ENCODE peak calls at places on chromosomes 2 and 18, in four cellular contexts. One of them, this sample, is unnamed.
A peak's percentile ranks its signal among the peaks of the same experiment; 100 is the strongest.

GRCh38 chr2:207251573-207252192 is 85.9 kb upstream of the KLF7 start:
- DNase-seq in fibroblast of lung: no peak
- DNase-seq in neuronal stem cell: no peak
- DNase-seq in colonic mucosa: no peak
- DNase-seq in this sample: no peak

GRCh38 chr2:70603066-70603465 is 49.4 kb upstream of the TGFA start:
- DNase-seq in fibroblast of lung: no peak
- DNase-seq in neuronal stem cell: no peak
- DNase-seq in colonic mucosa: no peak
- DNase-seq in this sample: no peak

GRCh38 chr2:126513033-126513432 is 142.9 kb upstream of the GYPC start:
- DNase-seq in fibroblast of lung: no peak
- DNase-seq in neuronal stem cell: no peak
- DNase-seq in colonic mucosa: no peak
- DNase-seq in this sample: no peak

GRCh38 chr2:84833481-84834150 is 47.3 kb downstream of the TRABD2A start:
- DNase-seq in fibroblast of lung: no peak
- DNase-seq in neuronal stem cell: no peak
- DNase-seq in colonic mucosa: no peak
- DNase-seq in this sample: no peak

GRCh38 chr2:636151-636621 is 41.0 kb downstream of the TMEM18 start:
- DNase-seq in fibroblast of lung: no peak
- DNase-seq in neuronal stem cell: no peak
- DNase-seq in colonic mucosa: no peak
- DNase-seq in this sample: no peak

GRCh38 chr2:173037245-173038106 is 38.2 kb upstream of the MAP3K20 start:
- DNase-seq in fibroblast of lung: peak; percentile 36
- DNase-seq in neuronal stem cell: no peak
- DNase-seq in colonic mucosa: peak; percentile 57
- DNase-seq in this sample: no peak

GRCh38 chr2:160073284-160073888 is 11.0 kb upstream of the PLA2R1 start:
- DNase-seq in fibroblast of lung: no peak
- DNase-seq in neuronal stem cell: no peak
- DNase-seq in colonic mucosa: no peak
- DNase-seq in this sample: no peak

GRCh38 chr2:7111626-7112025 is 194.4 kb downstream of the RNF144A start:
- DNase-seq in fibroblast of lung: no peak
- DNase-seq in neuronal stem cell: no peak
- DNase-seq in colonic mucosa: no peak
- DNase-seq in this sample: no peak

GRCh38 chr2:160356485-160356884 is 137.1 kb downstream of the RBMS1 start:
- DNase-seq in fibroblast of lung: no peak
- DNase-seq in neuronal stem cell: no peak
- DNase-seq in colonic mucosa: no peak
- DNase-seq in this sample: no peak

GRCh38 chr2:9215680-9216079 is 9.1 kb downstream of the ASAP2 start:
- DNase-seq in fibroblast of lung: no peak
- DNase-seq in neuronal stem cell: no peak
- DNase-seq in colonic mucosa: no peak
- DNase-seq in this sample: no peak

GRCh38 chr2:177242136-177242987 is 22.2 kb downstream of the NFE2L2 start:
- DNase-seq in fibroblast of lung: peak; percentile 97
- DNase-seq in neuronal stem cell: no peak
- DNase-seq in colonic mucosa: no peak
- DNase-seq in this sample: no peak
- H3K4me3 ChIP-seq in fibroblast of lung: peak overlapping the region; percentile 27
- H3K4me3 ChIP-seq in neuronal stem cell: no peak overlapping the region
- H3K4me3 ChIP-seq in colonic mucosa: no peak overlapping the region
- H3K4me3 ChIP-seq in this sample: peak overlapping the region; percentile 19

GRCh38 chr18:50338122-50338521 is 36.7 kb upstream of the SKA1 start:
- DNase-seq in fibroblast of lung: no peak
- DNase-seq in neuronal stem cell: no peak
- DNase-seq in colonic mucosa: no peak
- DNase-seq in this sample: no peak
- H3K9ac ChIP-seq in fibroblast of lung: no peak overlapping the region
- H3K9ac ChIP-seq in neuronal stem cell: no peak overlapping the region
- H3K9ac ChIP-seq in colonic mucosa: no peak overlapping the region
- H3K9ac ChIP-seq in this sample: no peak overlapping the region

GRCh38 chr2:16318051-16318450 is 347.6 kb downstream of the CYRIA start:
- DNase-seq in fibroblast of lung: no peak
- DNase-seq in neuronal stem cell: no peak
- DNase-seq in colonic mucosa: no peak
- DNase-seq in this sample: no peak
- H3K4me1 ChIP-seq in fibroblast of lung: no peaks in the 10 kb centered on the region
- H3K4me1 ChIP-seq in neuronal stem cell: peaks cover 29% of the 10 kb centered on the region
- H3K4me1 ChIP-seq in colonic mucosa: no peaks in the 10 kb centered on the region
- H3K4me1 ChIP-seq in this sample: no peaks in the 10 kb centered on the region

GRCh38 chr18:2882201-2882600 is 35.4 kb downstream of the EMILIN2 start:
- DNase-seq in fibroblast of lung: no peak
- DNase-seq in neuronal stem cell: no peak
- DNase-seq in colonic mucosa: no peak
- DNase-seq in this sample: no peak

GRCh38 chr18:2883137-2883671 is 36.4 kb downstream of the EMILIN2 start:
- DNase-seq in fibroblast of lung: no peak
- DNase-seq in neuronal stem cell: no peak
- DNase-seq in colonic mucosa: no peak
- DNase-seq in this sample: no peak

GRCh38 chr18:2881088-2881487 is 34.3 kb downstream of the EMILIN2 start:
- DNase-seq in fibroblast of lung: peak; percentile 46
- DNase-seq in neuronal stem cell: no peak
- DNase-seq in colonic mucosa: no peak
- DNase-seq in this sample: no peak

GRCh38 chr18:2880473-2880872 is 33.7 kb downstream of the EMILIN2 start:
- DNase-seq in fibroblast of lung: no peak
- DNase-seq in neuronal stem cell: no peak
- DNase-seq in colonic mucosa: no peak
- DNase-seq in this sample: no peak

DNA sequence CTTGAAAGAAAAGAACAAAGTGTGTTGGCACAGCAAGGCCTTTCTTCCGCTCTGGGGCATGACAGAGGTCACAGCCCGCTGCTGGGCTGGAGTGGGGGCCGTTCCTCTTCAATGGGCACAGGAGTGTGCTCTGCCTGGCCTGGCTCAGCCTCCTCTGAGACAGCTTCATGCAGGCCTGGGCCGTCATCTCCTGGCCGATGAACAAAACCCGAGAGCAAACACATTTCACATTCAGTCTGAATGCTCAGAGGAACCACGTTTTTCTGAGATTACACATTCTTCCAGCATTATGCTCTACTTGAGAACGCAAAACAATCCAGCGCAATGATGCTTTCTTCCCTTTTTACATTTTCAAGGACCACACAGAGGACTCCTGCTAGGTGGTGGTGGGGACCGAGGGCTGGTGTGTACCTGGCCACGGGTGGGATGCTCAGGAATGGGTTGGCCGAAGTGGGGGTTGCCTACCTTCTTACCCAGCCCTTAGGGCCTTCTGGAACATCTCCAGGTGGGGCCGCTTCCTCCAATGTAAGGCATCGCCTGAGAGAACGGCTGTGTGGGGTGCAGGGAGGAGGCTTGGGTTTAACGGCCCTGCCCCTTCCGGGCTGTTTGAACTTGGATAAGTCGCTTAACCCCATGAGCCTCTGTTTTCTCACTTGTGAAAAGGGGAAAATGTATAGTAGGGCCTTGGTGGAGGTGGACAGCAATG is 34.8 kb downstream of the EMILIN2 start:
- DNase-seq in fibroblast of lung: peak; percentile 86
- DNase-seq in neuronal stem cell: no peak
- DNase-seq in colonic mucosa: no peak
- DNase-seq in this sample: peak; percentile 92
- H3K4me3 ChIP-seq in fibroblast of lung: no peak overlapping the region
- H3K4me3 ChIP-seq in neuronal stem cell: no peak overlapping the region
- H3K4me3 ChIP-seq in colonic mucosa: no peak overlapping the region
- H3K4me3 ChIP-seq in this sample: no peak overlapping the region

DNA sequence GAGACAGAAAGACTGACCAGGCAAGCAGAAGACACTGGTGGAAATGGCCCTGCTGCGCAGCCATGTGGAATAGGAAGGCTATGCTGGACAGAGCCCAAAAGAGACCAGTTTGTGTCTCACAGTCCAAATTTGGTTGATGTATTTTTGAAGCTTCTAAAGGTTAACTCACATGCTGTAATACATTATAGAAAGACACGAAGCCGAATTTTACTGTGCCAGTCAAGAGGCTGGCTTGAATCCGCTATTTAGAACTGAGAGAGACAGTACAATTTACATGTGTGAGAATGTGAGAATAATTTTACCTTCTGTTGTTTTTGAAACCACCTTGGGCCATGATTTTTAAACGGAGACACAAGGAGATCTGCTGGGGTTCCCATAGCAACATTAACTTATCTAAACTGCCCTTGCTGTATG is 113.6 kb downstream of the METTL8 start:
- DNase-seq in fibroblast of lung: no peak
- DNase-seq in neuronal stem cell: no peak
- DNase-seq in colonic mucosa: no peak
- DNase-seq in this sample: no peak
- H3K9ac ChIP-seq in fibroblast of lung: no peak overlapping the region
- H3K9ac ChIP-seq in neuronal stem cell: no peak overlapping the region
- H3K9ac ChIP-seq in colonic mucosa: no peak overlapping the region
- H3K9ac ChIP-seq in this sample: no peak overlapping the region

DNA sequence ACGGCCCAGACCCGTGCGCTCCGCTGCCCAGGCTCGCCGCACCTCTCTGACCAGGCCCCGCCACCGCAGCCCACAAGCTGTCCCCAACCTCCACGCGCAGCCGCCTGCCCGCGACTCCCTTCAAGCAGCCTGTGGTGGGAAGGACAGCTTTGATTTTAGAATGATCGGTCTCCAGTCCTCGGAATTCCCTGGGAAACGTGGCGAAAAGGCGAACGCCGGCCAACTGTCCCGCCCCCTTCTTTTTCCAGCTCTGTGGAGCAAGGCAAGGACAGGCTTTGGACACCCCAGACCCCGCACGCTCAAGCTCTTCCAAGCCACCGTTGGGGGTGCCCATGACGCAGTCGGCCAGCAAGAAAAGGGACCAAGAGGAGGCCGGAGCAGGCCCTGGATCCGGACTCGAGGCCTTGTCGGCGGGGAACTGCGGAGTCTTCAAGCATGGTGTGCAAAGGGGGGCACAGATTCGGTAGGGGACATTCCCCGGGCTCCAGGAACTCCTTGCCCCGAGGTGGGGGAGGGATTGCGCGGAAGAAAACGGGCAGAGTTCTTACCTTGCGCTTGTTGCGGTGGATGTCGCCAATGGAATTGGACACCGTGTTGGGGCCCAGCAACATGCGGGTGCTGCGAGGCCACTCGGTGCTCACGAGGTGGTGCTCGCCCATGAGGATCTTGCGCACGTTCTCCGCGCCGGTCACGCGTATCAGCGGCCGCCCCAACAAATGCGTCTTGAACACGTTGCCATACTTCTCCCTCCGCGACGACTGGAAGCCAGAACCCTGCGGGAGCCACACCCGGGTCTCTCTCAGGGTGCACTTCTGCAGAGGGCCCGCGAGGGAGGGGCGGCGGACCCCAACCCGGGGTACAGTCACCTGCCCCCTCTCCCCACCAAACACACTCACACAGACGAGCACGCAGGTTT is 4.0 kb downstream of the CYP26B1 start:
- DNase-seq in fibroblast of lung: no peak
- DNase-seq in neuronal stem cell: no peak
- DNase-seq in colonic mucosa: no peak
- DNase-seq in this sample: peak; percentile 80
- H3K4me1 ChIP-seq in fibroblast of lung: peaks cover 2% of the 10 kb centered on the region
- H3K4me1 ChIP-seq in neuronal stem cell: peaks cover 13% of the 10 kb centered on the region
- H3K4me1 ChIP-seq in colonic mucosa: peaks cover 13% of the 10 kb centered on the region
- H3K4me1 ChIP-seq in this sample: no peaks in the 10 kb centered on the region

GRCh38 chr2:170190172-170190571 is 12.2 kb downstream of the MYO3B start:
- DNase-seq in fibroblast of lung: no peak
- DNase-seq in neuronal stem cell: no peak
- DNase-seq in colonic mucosa: no peak
- DNase-seq in this sample: no peak

GRCh38 chr2:170185319-170185718 is 7.4 kb downstream of the MYO3B start:
- DNase-seq in fibroblast of lung: no peak
- DNase-seq in neuronal stem cell: no peak
- DNase-seq in colonic mucosa: no peak
- DNase-seq in this sample: no peak

GRCh38 chr2:170196962-170197361 is 19.0 kb downstream of the MYO3B start:
- DNase-seq in fibroblast of lung: no peak
- DNase-seq in neuronal stem cell: no peak
- DNase-seq in colonic mucosa: no peak
- DNase-seq in this sample: no peak

GRCh38 chr2:170189757-170190156 is 11.8 kb downstream of the MYO3B start:
- DNase-seq in fibroblast of lung: no peak
- DNase-seq in neuronal stem cell: no peak
- DNase-seq in colonic mucosa: no peak
- DNase-seq in this sample: no peak

GRCh38 chr2:170191166-170191872 is 13.4 kb downstream of the MYO3B start:
- DNase-seq in fibroblast of lung: no peak
- DNase-seq in neuronal stem cell: no peak
- DNase-seq in colonic mucosa: no peak
- DNase-seq in this sample: no peak
- H3K4me3 ChIP-seq in fibroblast of lung: no peak overlapping the region
- H3K4me3 ChIP-seq in neuronal stem cell: no peak overlapping the region
- H3K4me3 ChIP-seq in colonic mucosa: no peak overlapping the region
- H3K4me3 ChIP-seq in this sample: no peak overlapping the region

This sample was measured in kidney.